ENCODE peak calls at places on chromosomes 7 and 10, in seven cellular contexts. V is brain microvascular endothelial cell, T is cardiac fibroblast, W is heart right ventricle, C is dorsolateral prefrontal cortex, Z is fibroblast of lung, F is cardiac muscle cell. M is an unnamed sample.

GRCh38 chr10:29784175-29784773 is 149.5 kb upstream of the SVIL start:
- DNase-seq in W (peak), C (no peak), T (peak), Z (peak), V (peak), F (no peak), M (peak)

GRCh38 chr7:232571-233455 is 40.4 kb downstream of the FAM20C start:
- DNase-seq in F (no peak), Z (peak), W (no peak), C (no peak), V (peak), T (peak), M (peak)

GRCh38 chr10:13349776-13350274 is 1.7 kb upstream of the SEPHS1 start:
- DNase-seq in V (peak), C (no peak), W (peak), Z (peak), F (peak), T (peak), M (peak)

GRCh38 chr7:92835851-92836488 is 403 bp downstream of the CDK6 start:
- DNase-seq in T (peak), W (peak), Z (peak), F (no peak), C (no peak), V (peak), M (peak)

GRCh38 chr7:28956608-28957063 is 1.5 kb downstream of the TRIL start:
- DNase-seq in Z (peak), W (peak), V (no peak), T (peak), F (peak), C (peak), M (peak)

GRCh38 chr10:93068411-93069244 is 5.1 kb upstream of the CYP26A1 start:
- DNase-seq in C (no peak), Z (peak), F (peak), T (peak), W (no peak), V (no peak), M (no peak)

GRCh38 chr10:132748135-132748534 is 37.8 kb downstream of the NKX6-2 start:
- DNase-seq in T (no peak), F (no peak), W (no peak), C (no peak), Z (no peak), V (no peak), M (no peak)

GRCh38 chr7:99459087-99459486 is 6.9 kb downstream of the ATP5MF start:
- DNase-seq in Z (no peak), C (no peak), W (no peak), F (no peak), V (no peak), T (peak), M (peak)

GRCh38 chr7:138008588-138009349 is 6.9 kb upstream of the CREB3L2 start:
- DNase-seq in W (peak), Z (peak), F (peak), C (peak), V (no peak), T (peak), M (peak)

GRCh38 chr7:135939-136338 is 56.4 kb upstream of the FAM20C start:
- DNase-seq in Z (no peak), V (no peak), F (no peak), C (no peak), T (no peak), W (no peak), M (no peak)

GRCh38 chr7:156223935-156224334 is 411.7 kb upstream of the SHH start:
- DNase-seq in V (no peak), F (no peak), C (no peak), W (no peak), T (no peak), Z (no peak), M (no peak)

GRCh38 chr10:96695366-96695765 is 24.9 kb downstream of the PIK3AP1 start:
- DNase-seq in Z (no peak), C (no peak), T (no peak), V (no peak), W (no peak), F (no peak), M (no peak)

GRCh38 chr10:5619366-5620211 is 46.8 kb downstream of the ASB13 start:
- DNase-seq in W (no peak), V (no peak), C (no peak), F (no peak), Z (peak), T (peak), M (no peak)

GRCh38 chr10:110544958-110545537 is 22.4 kb upstream of the SMC3 start:
- DNase-seq in C (no peak), W (no peak), T (peak), Z (peak), F (no peak), V (no peak), M (peak)

GRCh38 chr10:52066383-52066782 is 247.7 kb upstream of the DKK1 start:
- DNase-seq in Z (no peak), F (no peak), V (no peak), C (no peak), W (no peak), T (no peak), M (no peak)

GRCh38 chr7:135917721-135918120 is 59.4 kb downstream of the MTPN start:
- DNase-seq in T (no peak), Z (no peak), C (no peak), V (no peak), F (no peak), W (no peak), M (no peak)

GRCh38 chr7:133051066-133051465 is 30.8 kb downstream of the CHCHD3 start:
- DNase-seq in Z (peak), F (peak), V (peak), T (peak), W (peak), C (no peak), M (peak)

GRCh38 chr7:25893436-25893835 is 258.6 kb upstream of the NFE2L3 start:
- DNase-seq in Z (no peak), C (no peak), V (no peak), F (no peak), W (no peak), T (no peak), M (no peak)

DNA sequence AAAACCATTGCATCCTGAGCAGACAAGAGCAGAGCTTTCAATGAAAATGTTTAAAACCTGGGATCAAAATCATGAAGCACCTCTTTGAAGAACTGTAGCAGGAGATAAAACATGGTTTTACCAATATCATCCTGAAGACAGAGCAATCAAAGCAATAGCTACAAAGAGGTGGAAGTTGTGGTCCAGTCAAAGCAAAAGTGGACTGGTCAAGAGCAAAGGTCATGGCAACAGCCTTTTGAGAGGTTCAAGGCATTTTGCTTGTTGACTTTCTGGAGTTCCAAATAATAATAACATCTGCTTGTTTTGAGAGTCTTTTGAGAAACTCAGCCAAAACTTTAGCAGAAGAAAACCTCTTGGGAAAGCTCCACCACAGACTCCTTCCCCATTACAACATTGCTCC is 893.9 kb upstream of the POT1 start:
- DNase-seq in W (no peak), C (no peak), T (no peak), Z (no peak), V (no peak), F (no peak), M (no peak)
- TF ChIP-seq CTCF in W (no peak), C (no peak), T (no peak), Z (no peak), V (no peak), F (no peak), M (no peak)

GRCh38 chr10:60137292-60137992 is 231.1 kb upstream of the CCDC6 start:
- DNase-seq in Z (no peak), C (no peak), V (no peak), W (no peak), T (no peak), F (no peak), M (no peak)
- H3K4me3 ChIP-seq in Z (no peak), C (no peak), V (no peak), W (no peak), T (no peak), F (no peak), M (no peak)

DNA sequence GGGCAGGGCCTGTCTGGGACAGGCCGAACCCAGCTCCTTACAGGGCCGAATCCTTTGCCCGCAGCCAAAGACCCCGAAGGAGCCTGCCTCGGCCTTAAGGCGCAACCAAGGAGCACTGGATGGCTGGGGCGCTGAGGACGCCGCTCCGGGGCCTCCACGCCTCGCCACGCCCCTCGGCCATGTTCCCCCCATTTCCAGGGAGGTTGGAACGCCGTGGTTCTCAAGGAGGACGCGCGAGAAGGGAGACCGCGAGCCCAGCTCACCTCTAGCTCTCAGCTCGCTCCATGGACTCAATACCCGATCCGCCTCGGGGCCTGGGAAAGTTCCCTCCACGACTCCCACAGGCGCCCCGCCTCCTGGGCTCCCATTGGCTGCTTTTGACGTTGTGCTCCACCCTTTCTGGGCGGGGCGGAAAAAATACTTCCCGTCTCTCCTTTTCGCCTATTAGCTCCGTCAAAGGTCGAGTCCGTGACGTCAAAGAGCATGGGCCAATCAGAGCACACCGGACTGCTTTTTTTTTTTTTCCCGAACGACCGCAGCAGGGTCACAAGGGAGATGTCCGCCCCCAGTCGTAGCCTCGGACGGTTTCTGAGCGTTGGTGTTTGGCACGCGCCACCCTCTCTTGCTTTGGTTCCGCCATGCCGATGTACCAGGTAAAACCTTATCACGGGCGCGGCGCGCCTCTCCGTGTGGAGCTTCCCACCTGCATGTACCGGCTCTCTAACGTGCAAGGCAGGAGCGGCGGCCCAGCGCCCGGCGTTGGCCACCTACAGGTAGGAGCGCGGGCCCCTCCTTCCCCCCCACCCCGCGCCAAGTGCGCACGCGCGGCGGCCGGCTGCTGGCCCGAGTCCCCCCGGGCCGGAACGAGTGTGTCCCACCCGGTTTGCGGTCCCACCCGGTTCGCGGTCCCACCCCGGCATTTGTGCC is 305.7 kb downstream of the TYW1 start:
- DNase-seq in C (peak), T (peak), W (peak), V (peak), Z (peak), F (peak), M (peak)
- TF ChIP-seq CTCF in C (peak), T (peak), W (peak), V (peak), Z (peak), F (peak), M (peak)

DNA sequence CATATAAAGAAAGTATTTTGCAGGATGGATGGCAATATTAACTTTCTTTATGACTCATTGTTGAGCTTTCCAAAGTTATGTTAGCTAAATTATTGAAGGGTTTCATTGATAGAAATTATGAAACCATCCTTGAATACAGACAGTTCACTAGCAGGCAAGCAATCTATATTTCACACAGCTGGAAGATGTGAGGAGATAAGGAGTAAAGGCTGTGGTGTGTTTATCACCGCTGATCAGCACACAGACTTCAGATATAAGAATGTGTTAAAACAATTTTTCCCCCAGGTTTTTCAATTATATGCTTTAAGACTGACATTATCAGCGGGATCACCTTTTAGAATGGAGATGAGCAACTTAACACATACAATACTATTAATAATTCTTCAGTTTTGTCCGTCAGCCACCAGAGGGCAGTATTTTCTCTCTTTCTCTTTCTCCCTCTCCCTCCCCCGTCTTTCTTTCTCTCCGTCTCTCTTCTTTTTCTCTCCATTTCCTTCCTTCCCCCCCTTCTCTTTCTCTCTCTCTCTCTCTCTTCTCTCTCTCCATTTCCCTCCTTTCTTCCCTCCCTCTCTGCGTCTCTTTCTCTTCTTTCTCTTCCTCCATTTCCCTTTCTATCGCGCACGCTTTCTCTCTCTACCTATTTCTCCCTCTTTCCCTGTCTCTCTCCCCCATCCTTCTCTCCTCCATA is 62.9 kb upstream of the FAM171A1 start:
- DNase-seq in C (peak), T (peak), F (peak), Z (peak), V (peak), W (peak), M (peak)
- H3K4me3 ChIP-seq in C (peak), T (peak), F (peak), Z (peak), V (peak), W (peak), M (peak)

DNA sequence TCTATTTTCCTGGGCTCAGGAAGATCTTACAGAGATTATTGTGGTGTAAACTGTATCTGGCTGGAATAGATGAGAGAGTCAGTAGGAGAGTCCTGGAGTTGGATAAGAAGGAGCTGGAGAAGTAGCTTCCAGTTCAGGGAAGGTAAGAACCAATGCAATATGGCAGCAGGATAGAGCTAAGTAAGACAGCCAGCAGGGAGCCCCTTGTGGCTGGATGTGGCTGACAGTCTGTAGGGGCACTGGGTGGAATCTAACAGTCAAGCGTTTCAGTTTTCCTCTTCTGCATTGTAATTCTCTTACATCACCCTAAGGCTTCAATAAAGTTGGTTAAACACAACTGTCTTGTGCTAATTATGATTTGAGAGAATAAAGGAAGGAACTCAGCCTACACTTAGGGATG is 105.8 kb upstream of the EEPD1 start:
- DNase-seq in Z (no peak), T (no peak), F (no peak), C (no peak), W (no peak), V (no peak), M (no peak)
- TF ChIP-seq CTCF in Z (peak), T (peak), F (peak), C (no peak), W (no peak), V (peak), M (peak)

GRCh38 chr7:20777377-20778062 is 9.2 kb downstream of the SP8 start:
- DNase-seq in C (no peak), W (no peak), F (no peak), Z (no peak), T (no peak), V (no peak), M (no peak)

GRCh38 chr7:20776214-20776875 is 10.3 kb downstream of the SP8 start:
- DNase-seq in C (no peak), Z (no peak), W (no peak), F (no peak), V (no peak), T (no peak), M (no peak)

GRCh38 chr7:20776942-20777341 is 9.7 kb downstream of the SP8 start:
- DNase-seq in W (no peak), C (no peak), F (no peak), V (no peak), T (no peak), Z (no peak), M (no peak)

GRCh38 chr7:20778063-20778721 is 8.5 kb downstream of the SP8 start:
- DNase-seq in C (no peak), Z (no peak), F (peak), W (no peak), T (peak), V (no peak), M (peak)

DNA sequence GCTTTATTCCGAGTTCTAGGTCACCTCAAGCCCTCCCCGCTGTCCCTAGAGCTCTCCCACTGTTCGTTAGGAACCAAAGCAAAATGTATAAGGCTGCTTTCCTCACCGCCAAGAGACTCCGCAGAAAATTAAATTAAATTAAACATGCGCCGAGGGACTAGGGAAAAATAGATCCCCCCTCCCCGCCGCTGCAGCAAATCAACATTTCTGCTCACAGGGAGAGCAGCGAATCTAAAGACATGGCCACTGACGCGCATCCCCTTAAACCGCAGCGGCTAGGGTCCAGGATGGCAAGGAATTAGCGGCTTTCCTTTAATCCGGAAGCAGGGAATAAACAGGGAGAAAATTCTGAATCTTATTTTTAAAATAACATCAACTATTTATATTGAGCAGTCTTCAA is 7.6 kb downstream of the SP8 start:
- DNase-seq in Z (no peak), T (no peak), C (no peak), V (no peak), W (no peak), F (no peak), M (no peak)
- H3K4me3 ChIP-seq in Z (no peak), T (no peak), C (no peak), V (no peak), W (no peak), F (no peak), M (no peak)

GRCh38 chr7:113404245-113404644 is 285.9 kb upstream of the SMIM30 start:
- DNase-seq in V (no peak), W (no peak), F (peak), Z (no peak), C (no peak), T (no peak), M (no peak)
- TF ChIP-seq CTCF in V (peak), W (no peak), F (no peak), Z (no peak), C (no peak), T (no peak), M (no peak)

M was measured in fibroblast of pulmonary artery.